ENCODE peak calls at places on chromosomes 1 and 21, in eight cellular contexts. One of them, this sample, is unnamed. For H3K27me3 and H3K36me3, the result is how much of the 10 kb centered on the place peaks cover.

GRCh38 chr21:42626171-42626570 is 27.2 kb upstream of the PDE9A start:
- DNase-seq in hepatocyte: no peak
- DNase-seq in heart right ventricle: no peak
- DNase-seq in mesendoderm: no peak
- DNase-seq in mesenchymal stem cell: no peak
- DNase-seq in CD8-positive, alpha-beta T cell: no peak
- DNase-seq in heart left ventricle: no peak
- DNase-seq in astrocyte: no peak
- DNase-seq in this sample: no peak

GRCh38 chr1:94832446-94832845 is 12.3 kb downstream of the SLC44A3 start:
- DNase-seq in hepatocyte: no peak
- DNase-seq in heart right ventricle: no peak
- DNase-seq in mesendoderm: no peak
- DNase-seq in mesenchymal stem cell: peak
- DNase-seq in CD8-positive, alpha-beta T cell: no peak
- DNase-seq in heart left ventricle: no peak
- DNase-seq in astrocyte: no peak
- DNase-seq in this sample: no peak

GRCh38 chr1:11882814-11883538 is 24.2 kb upstream of the NPPB start:
- DNase-seq in hepatocyte: peak
- DNase-seq in heart right ventricle: peak
- DNase-seq in mesendoderm: peak
- DNase-seq in mesenchymal stem cell: no peak
- DNase-seq in CD8-positive, alpha-beta T cell: no peak
- DNase-seq in heart left ventricle: peak
- DNase-seq in astrocyte: no peak
- DNase-seq in this sample: peak

GRCh38 chr1:159040893-159041724 is 31.4 kb downstream of the IFI16 start:
- DNase-seq in hepatocyte: no peak
- DNase-seq in heart right ventricle: no peak
- DNase-seq in mesendoderm: no peak
- DNase-seq in mesenchymal stem cell: no peak
- DNase-seq in CD8-positive, alpha-beta T cell: no peak
- DNase-seq in heart left ventricle: no peak
- DNase-seq in astrocyte: no peak
- DNase-seq in this sample: no peak

GRCh38 chr1:91091812-91092211 is 70.0 kb upstream of the ZNF644 start:
- DNase-seq in hepatocyte: no peak
- DNase-seq in heart right ventricle: peak
- DNase-seq in mesendoderm: no peak
- DNase-seq in mesenchymal stem cell: peak
- DNase-seq in CD8-positive, alpha-beta T cell: no peak
- DNase-seq in heart left ventricle: no peak
- DNase-seq in astrocyte: peak
- DNase-seq in this sample: no peak

GRCh38 chr1:241703001-241703400 is 50.9 kb downstream of the WDR64 start:
- DNase-seq in hepatocyte: no peak
- DNase-seq in heart right ventricle: no peak
- DNase-seq in mesendoderm: no peak
- DNase-seq in mesenchymal stem cell: no peak
- DNase-seq in CD8-positive, alpha-beta T cell: no peak
- DNase-seq in heart left ventricle: no peak
- DNase-seq in astrocyte: no peak
- DNase-seq in this sample: no peak

GRCh38 chr1:157497987-157498781 is 54.1 kb downstream of the FCRL5 start:
- DNase-seq in hepatocyte: peak
- DNase-seq in heart right ventricle: no peak
- DNase-seq in mesendoderm: no peak
- DNase-seq in mesenchymal stem cell: no peak
- DNase-seq in CD8-positive, alpha-beta T cell: no peak
- DNase-seq in heart left ventricle: no peak
- DNase-seq in astrocyte: no peak
- DNase-seq in this sample: no peak

GRCh38 chr1:201640624-201641023 is 101.7 kb downstream of the NAV1 start:
- DNase-seq in hepatocyte: no peak
- DNase-seq in heart right ventricle: peak
- DNase-seq in mesendoderm: no peak
- DNase-seq in mesenchymal stem cell: peak
- DNase-seq in CD8-positive, alpha-beta T cell: no peak
- DNase-seq in heart left ventricle: no peak
- DNase-seq in astrocyte: peak
- DNase-seq in this sample: no peak

GRCh38 chr1:167629681-167630567 is at the start of gene RCSD1:
- DNase-seq in hepatocyte: no peak
- DNase-seq in heart right ventricle: peak
- DNase-seq in mesendoderm: peak
- DNase-seq in mesenchymal stem cell: peak
- DNase-seq in CD8-positive, alpha-beta T cell: peak
- DNase-seq in heart left ventricle: peak
- DNase-seq in astrocyte: no peak
- DNase-seq in this sample: peak

GRCh38 chr1:14259191-14259757 is 339.2 kb upstream of the KAZN start:
- DNase-seq in hepatocyte: no peak
- DNase-seq in heart right ventricle: peak
- DNase-seq in mesendoderm: no peak
- DNase-seq in mesenchymal stem cell: no peak
- DNase-seq in CD8-positive, alpha-beta T cell: no peak
- DNase-seq in heart left ventricle: peak
- DNase-seq in astrocyte: no peak
- DNase-seq in this sample: no peak

GRCh38 chr1:119481951-119482350 is 25.1 kb upstream of the HSD3B1 start:
- DNase-seq in hepatocyte: no peak
- DNase-seq in heart right ventricle: no peak
- DNase-seq in mesendoderm: no peak
- DNase-seq in mesenchymal stem cell: no peak
- DNase-seq in CD8-positive, alpha-beta T cell: no peak
- DNase-seq in heart left ventricle: no peak
- DNase-seq in astrocyte: no peak
- DNase-seq in this sample: no peak

GRCh38 chr1:53693773-53694717 is 44.9 kb downstream of the GLIS1 start:
- DNase-seq in hepatocyte: no peak
- DNase-seq in heart right ventricle: no peak
- DNase-seq in mesendoderm: peak
- DNase-seq in mesenchymal stem cell: peak
- DNase-seq in CD8-positive, alpha-beta T cell: no peak
- DNase-seq in heart left ventricle: no peak
- DNase-seq in astrocyte: no peak
- DNase-seq in this sample: peak

DNA sequence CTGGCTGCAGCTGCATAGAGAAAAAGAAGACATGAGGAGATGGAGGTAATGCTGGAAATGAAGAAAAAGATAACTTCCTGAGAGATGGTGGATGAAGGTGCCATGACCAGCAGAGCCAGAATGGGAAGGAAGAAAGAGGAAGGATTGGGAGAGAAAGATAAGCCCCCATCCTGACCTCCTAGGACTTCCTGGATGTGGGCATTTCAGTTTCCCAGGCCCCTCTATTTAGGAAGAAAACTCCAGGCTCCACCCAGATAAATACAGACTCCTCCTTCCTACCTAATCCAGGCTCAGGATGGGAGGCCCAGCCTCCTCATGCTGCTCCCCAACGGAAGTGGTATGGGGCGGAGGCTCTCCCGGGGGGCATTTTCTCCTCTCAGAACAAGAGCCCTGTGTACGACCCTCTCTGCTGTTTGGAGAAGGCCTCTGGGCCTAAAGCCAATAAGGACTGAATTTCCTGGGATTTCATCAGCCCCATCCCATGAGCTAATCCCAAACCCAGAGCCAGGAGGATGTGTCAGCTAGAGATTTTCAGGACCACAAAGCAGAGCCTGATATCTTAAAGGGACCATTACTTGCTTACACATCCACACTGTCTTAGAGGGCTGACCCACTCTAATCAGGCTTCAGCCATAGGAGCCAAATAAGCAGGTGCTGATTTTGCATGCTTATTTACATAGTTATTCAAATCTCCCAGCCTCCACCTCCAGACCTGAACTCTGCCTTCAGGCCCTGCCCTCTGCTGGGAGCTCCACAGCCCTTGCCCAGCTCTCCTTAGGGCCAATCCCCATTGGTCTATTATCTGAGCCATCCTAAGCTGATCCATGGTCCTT is 5.1 kb upstream of the ARHGEF2 start:
- DNase-seq in hepatocyte: peak
- DNase-seq in heart right ventricle: peak
- DNase-seq in mesendoderm: peak
- DNase-seq in mesenchymal stem cell: peak
- DNase-seq in CD8-positive, alpha-beta T cell: no peak
- DNase-seq in heart left ventricle: peak
- DNase-seq in astrocyte: peak
- DNase-seq in this sample: peak
- H3K4me3 ChIP-seq in hepatocyte: no peak
- H3K4me3 ChIP-seq in heart right ventricle: peak
- H3K4me3 ChIP-seq in mesendoderm: no peak
- H3K4me3 ChIP-seq in mesenchymal stem cell: peak
- H3K4me3 ChIP-seq in CD8-positive, alpha-beta T cell: no peak
- H3K4me3 ChIP-seq in heart left ventricle: peak
- H3K4me3 ChIP-seq in astrocyte: peak
- H3K4me3 ChIP-seq in this sample: no peak

GRCh38 chr21:34279285-34279684 is 84.5 kb upstream of the KCNE2 start:
- DNase-seq in hepatocyte: no peak
- DNase-seq in heart right ventricle: no peak
- DNase-seq in mesendoderm: no peak
- DNase-seq in mesenchymal stem cell: no peak
- DNase-seq in CD8-positive, alpha-beta T cell: no peak
- DNase-seq in heart left ventricle: no peak
- DNase-seq in astrocyte: no peak
- DNase-seq in this sample: no peak
- H3K27me3 ChIP-seq in hepatocyte: under half
- H3K27me3 ChIP-seq in heart right ventricle: under half
- H3K27me3 ChIP-seq in mesendoderm: under half
- H3K27me3 ChIP-seq in mesenchymal stem cell: under half
- H3K27me3 ChIP-seq in CD8-positive, alpha-beta T cell: under half
- H3K27me3 ChIP-seq in heart left ventricle: under half
- H3K27me3 ChIP-seq in astrocyte: under half
- H3K27me3 ChIP-seq in this sample: under half

GRCh38 chr1:31315902-31316301 is 19.1 kb downstream of the ZCCHC17 start:
- DNase-seq in hepatocyte: no peak
- DNase-seq in heart right ventricle: no peak
- DNase-seq in mesendoderm: no peak
- DNase-seq in mesenchymal stem cell: no peak
- DNase-seq in CD8-positive, alpha-beta T cell: no peak
- DNase-seq in heart left ventricle: no peak
- DNase-seq in astrocyte: no peak
- DNase-seq in this sample: no peak
- H3K36me3 ChIP-seq in hepatocyte: under half
- H3K36me3 ChIP-seq in heart right ventricle: under half
- H3K36me3 ChIP-seq in mesendoderm: under half
- H3K36me3 ChIP-seq in mesenchymal stem cell: half or more
- H3K36me3 ChIP-seq in CD8-positive, alpha-beta T cell: under half
- H3K36me3 ChIP-seq in heart left ventricle: under half
- H3K36me3 ChIP-seq in astrocyte: under half
- H3K36me3 ChIP-seq in this sample: under half

GRCh38 chr1:6028042-6028895 is 17.4 kb upstream of the KCNAB2 start:
- DNase-seq in hepatocyte: no peak
- DNase-seq in heart right ventricle: no peak
- DNase-seq in mesendoderm: no peak
- DNase-seq in mesenchymal stem cell: no peak
- DNase-seq in CD8-positive, alpha-beta T cell: peak
- DNase-seq in heart left ventricle: no peak
- DNase-seq in astrocyte: no peak
- DNase-seq in this sample: no peak

GRCh38 chr1:6026095-6026809 is 19.4 kb upstream of the KCNAB2 start:
- DNase-seq in hepatocyte: peak
- DNase-seq in heart right ventricle: peak
- DNase-seq in mesendoderm: peak
- DNase-seq in mesenchymal stem cell: no peak
- DNase-seq in CD8-positive, alpha-beta T cell: peak
- DNase-seq in heart left ventricle: peak
- DNase-seq in astrocyte: no peak
- DNase-seq in this sample: peak

GRCh38 chr1:6029351-6029750 is 16.3 kb upstream of the KCNAB2 start:
- DNase-seq in hepatocyte: no peak
- DNase-seq in heart right ventricle: no peak
- DNase-seq in mesendoderm: no peak
- DNase-seq in mesenchymal stem cell: no peak
- DNase-seq in CD8-positive, alpha-beta T cell: no peak
- DNase-seq in heart left ventricle: peak
- DNase-seq in astrocyte: no peak
- DNase-seq in this sample: no peak

GRCh38 chr1:6025269-6026094 is 20.2 kb upstream of the KCNAB2 start:
- DNase-seq in hepatocyte: no peak
- DNase-seq in heart right ventricle: no peak
- DNase-seq in mesendoderm: no peak
- DNase-seq in mesenchymal stem cell: no peak
- DNase-seq in CD8-positive, alpha-beta T cell: no peak
- DNase-seq in heart left ventricle: peak
- DNase-seq in astrocyte: no peak
- DNase-seq in this sample: peak

GRCh38 chr1:6027591-6027990 is 18.1 kb upstream of the KCNAB2 start:
- DNase-seq in hepatocyte: no peak
- DNase-seq in heart right ventricle: no peak
- DNase-seq in mesendoderm: no peak
- DNase-seq in mesenchymal stem cell: no peak
- DNase-seq in CD8-positive, alpha-beta T cell: no peak
- DNase-seq in heart left ventricle: no peak
- DNase-seq in astrocyte: no peak
- DNase-seq in this sample: no peak
- H3K4me3 ChIP-seq in hepatocyte: no peak
- H3K4me3 ChIP-seq in heart right ventricle: no peak
- H3K4me3 ChIP-seq in mesendoderm: no peak
- H3K4me3 ChIP-seq in mesenchymal stem cell: no peak
- H3K4me3 ChIP-seq in CD8-positive, alpha-beta T cell: peak
- H3K4me3 ChIP-seq in heart left ventricle: peak
- H3K4me3 ChIP-seq in astrocyte: no peak
- H3K4me3 ChIP-seq in this sample: no peak

GRCh38 chr1:228038387-228039005 is 31.7 kb downstream of the WNT3A start:
- DNase-seq in hepatocyte: no peak
- DNase-seq in heart right ventricle: no peak
- DNase-seq in mesendoderm: no peak
- DNase-seq in mesenchymal stem cell: no peak
- DNase-seq in CD8-positive, alpha-beta T cell: no peak
- DNase-seq in heart left ventricle: peak
- DNase-seq in astrocyte: no peak
- DNase-seq in this sample: peak
- H3K27me3 ChIP-seq in hepatocyte: under half
- H3K27me3 ChIP-seq in heart right ventricle: half or more
- H3K27me3 ChIP-seq in mesendoderm: under half
- H3K27me3 ChIP-seq in mesenchymal stem cell: under half
- H3K27me3 ChIP-seq in CD8-positive, alpha-beta T cell: under half
- H3K27me3 ChIP-seq in heart left ventricle: under half
- H3K27me3 ChIP-seq in astrocyte: under half
- H3K27me3 ChIP-seq in this sample: under half

DNA sequence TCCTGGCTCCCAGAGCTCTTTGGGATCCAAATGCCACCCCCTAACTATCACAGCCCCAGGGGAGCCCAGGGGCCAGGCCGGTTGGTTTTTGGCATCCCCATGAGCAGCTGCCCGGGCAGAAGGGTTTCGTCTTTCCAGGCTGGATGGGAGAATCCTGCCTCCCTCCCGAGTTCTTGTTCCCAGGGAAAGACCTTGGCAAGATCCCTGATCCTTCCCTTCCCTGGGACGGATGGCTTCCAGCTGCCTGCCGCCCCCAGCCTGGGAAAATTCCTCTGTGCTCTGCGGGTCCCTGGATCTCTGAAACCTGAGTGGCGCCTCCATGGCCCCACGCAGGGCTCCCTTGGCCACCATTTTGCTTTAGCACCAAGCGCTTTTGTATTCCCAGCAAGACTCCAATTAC is 55.6 kb downstream of the TAS1R2 start:
- DNase-seq in hepatocyte: no peak
- DNase-seq in heart right ventricle: no peak
- DNase-seq in mesendoderm: no peak
- DNase-seq in mesenchymal stem cell: no peak
- DNase-seq in CD8-positive, alpha-beta T cell: no peak
- DNase-seq in heart left ventricle: no peak
- DNase-seq in astrocyte: no peak
- DNase-seq in this sample: peak
- H3K36me3 ChIP-seq in hepatocyte: under half
- H3K36me3 ChIP-seq in heart right ventricle: under half
- H3K36me3 ChIP-seq in mesendoderm: under half
- H3K36me3 ChIP-seq in mesenchymal stem cell: under half
- H3K36me3 ChIP-seq in CD8-positive, alpha-beta T cell: under half
- H3K36me3 ChIP-seq in heart left ventricle: under half
- H3K36me3 ChIP-seq in astrocyte: under half
- H3K36me3 ChIP-seq in this sample: under half

This sample was measured in H7.